ENCODE peak calls at places on chromosome 11, in five cellular contexts. One of them, this sample, is unnamed.
A peak's percentile ranks its signal among the peaks of the same experiment; 100 is the strongest.

GRCh38 chr11:114243461-114244372 is 52.5 kb upstream of the NNMT start:
- DNase-seq in A549: no peak
- DNase-seq in tibial nerve: no peak
- DNase-seq in heart left ventricle: no peak
- DNase-seq in stomach: no peak
- DNase-seq in this sample: no peak

GRCh38 chr11:71298016-71298550 is 45.7 kb upstream of the SHANK2 start:
- DNase-seq in A549: no peak
- DNase-seq in tibial nerve: no peak
- DNase-seq in heart left ventricle: no peak
- DNase-seq in stomach: peak; percentile 8
- DNase-seq in this sample: no peak

GRCh38 chr11:11416917-11417316 is 63.9 kb upstream of the CSNK2A3 start:
- DNase-seq in A549: peak; percentile 33
- DNase-seq in tibial nerve: no peak
- DNase-seq in heart left ventricle: no peak
- DNase-seq in stomach: no peak
- DNase-seq in this sample: peak; percentile 92

GRCh38 chr11:43577566-43578264 is 102.8 kb upstream of the HSD17B12 start:
- DNase-seq in A549: no peak
- DNase-seq in tibial nerve: no peak
- DNase-seq in heart left ventricle: no peak
- DNase-seq in stomach: no peak
- DNase-seq in this sample: no peak

GRCh38 chr11:64224891-64225607 is 937 bp downstream of the TRPT1 start:
- DNase-seq in A549: no peak
- DNase-seq in tibial nerve: no peak
- DNase-seq in heart left ventricle: no peak
- DNase-seq in stomach: no peak
- DNase-seq in this sample: peak; percentile 49

GRCh38 chr11:46210133-46210636 is 67.3 kb upstream of the CREB3L1 start:
- DNase-seq in A549: peak; percentile 25
- DNase-seq in tibial nerve: no peak
- DNase-seq in heart left ventricle: no peak
- DNase-seq in stomach: no peak
- DNase-seq in this sample: peak; percentile 96

GRCh38 chr11:90204832-90205646 is 17.8 kb downstream of the CHORDC1 start:
- DNase-seq in A549: peak; percentile 32
- DNase-seq in tibial nerve: no peak
- DNase-seq in heart left ventricle: no peak
- DNase-seq in stomach: no peak
- DNase-seq in this sample: peak; percentile 68

GRCh38 chr11:99260696-99261095 is 239.9 kb downstream of the CNTN5 start:
- DNase-seq in A549: no peak
- DNase-seq in tibial nerve: no peak
- DNase-seq in heart left ventricle: no peak
- DNase-seq in stomach: no peak
- DNase-seq in this sample: no peak

GRCh38 chr11:44658451-44658850 is 68.3 kb upstream of the TSPAN18 start:
- DNase-seq in A549: peak; percentile 18
- DNase-seq in tibial nerve: no peak
- DNase-seq in heart left ventricle: no peak
- DNase-seq in stomach: no peak
- DNase-seq in this sample: peak; percentile 29

GRCh38 chr11:18566406-18566805 is 22.1 kb downstream of the UEVLD start:
- DNase-seq in A549: no peak
- DNase-seq in tibial nerve: no peak
- DNase-seq in heart left ventricle: no peak
- DNase-seq in stomach: no peak
- DNase-seq in this sample: no peak

GRCh38 chr11:104337273-104337672 is 173.3 kb upstream of the PDGFD start:
- DNase-seq in A549: no peak
- DNase-seq in tibial nerve: no peak
- DNase-seq in heart left ventricle: no peak
- DNase-seq in stomach: no peak
- DNase-seq in this sample: no peak

GRCh38 chr11:111707691-111708067 is 58.5 kb downstream of the PPP2R1B start:
- DNase-seq in A549: no peak
- DNase-seq in tibial nerve: no peak
- DNase-seq in heart left ventricle: no peak
- DNase-seq in stomach: no peak
- DNase-seq in this sample: no peak

GRCh38 chr11:6197466-6198200 is 1.4 kb upstream of the OR52W1 start:
- DNase-seq in A549: no peak
- DNase-seq in tibial nerve: no peak
- DNase-seq in heart left ventricle: no peak
- DNase-seq in stomach: no peak
- DNase-seq in this sample: no peak

GRCh38 chr11:117269856-117270255 is 21.3 kb upstream of the BACE1-AS start:
- DNase-seq in A549: no peak
- DNase-seq in tibial nerve: no peak
- DNase-seq in heart left ventricle: no peak
- DNase-seq in stomach: no peak
- DNase-seq in this sample: no peak

GRCh38 chr11:8309311-8309710 is 45.6 kb upstream of the LMO1 start:
- DNase-seq in A549: no peak
- DNase-seq in tibial nerve: no peak
- DNase-seq in heart left ventricle: no peak
- DNase-seq in stomach: no peak
- DNase-seq in this sample: no peak

GRCh38 chr11:128904303-128904871 is 13.2 kb downstream of the KCNJ5 start:
- DNase-seq in A549: no peak
- DNase-seq in tibial nerve: no peak
- DNase-seq in heart left ventricle: no peak
- DNase-seq in stomach: no peak
- DNase-seq in this sample: peak; percentile 28

GRCh38 chr11:122711831-122712378 is 56.4 kb downstream of the UBASH3B start:
- DNase-seq in A549: no peak
- DNase-seq in tibial nerve: no peak
- DNase-seq in heart left ventricle: no peak
- DNase-seq in stomach: no peak
- DNase-seq in this sample: peak; percentile 56

GRCh38 chr11:62402994-62403393 is 15.8 kb upstream of the SCGB1A1 start:
- DNase-seq in A549: no peak
- DNase-seq in tibial nerve: no peak
- DNase-seq in heart left ventricle: no peak
- DNase-seq in stomach: no peak
- DNase-seq in this sample: no peak

GRCh38 chr11:848380-848931 is 5.8 kb downstream of the TSPAN4 start:
- DNase-seq in A549: peak; percentile 72
- DNase-seq in tibial nerve: no peak
- DNase-seq in heart left ventricle: no peak
- DNase-seq in stomach: peak; percentile 60
- DNase-seq in this sample: peak; percentile 53

GRCh38 chr11:94602430-94603372 is 35.5 kb downstream of the PIWIL4 start:
- DNase-seq in A549: peak; percentile 28
- DNase-seq in tibial nerve: no peak
- DNase-seq in heart left ventricle: peak; percentile 60
- DNase-seq in stomach: peak; percentile 67
- DNase-seq in this sample: peak; percentile 87

GRCh38 chr11:108241370-108242037 is 18.6 kb downstream of the ATM start:
- DNase-seq in A549: no peak
- DNase-seq in tibial nerve: no peak
- DNase-seq in heart left ventricle: no peak
- DNase-seq in stomach: no peak
- DNase-seq in this sample: no peak

GRCh38 chr11:60950933-60951610 is 904 bp downstream of the SLC15A3 start:
- DNase-seq in A549: no peak
- DNase-seq in tibial nerve: no peak
- DNase-seq in heart left ventricle: no peak
- DNase-seq in stomach: peak; percentile 56
- DNase-seq in this sample: no peak

GRCh38 chr11:92527467-92527866 is 302.8 kb downstream of the FAT3 start:
- DNase-seq in A549: no peak
- DNase-seq in tibial nerve: no peak
- DNase-seq in heart left ventricle: no peak
- DNase-seq in stomach: no peak
- DNase-seq in this sample: no peak

GRCh38 chr11:116547571-116547970 is 225.2 kb downstream of the BUD13 start:
- DNase-seq in A549: no peak
- DNase-seq in tibial nerve: no peak
- DNase-seq in heart left ventricle: no peak
- DNase-seq in stomach: no peak
- DNase-seq in this sample: no peak

GRCh38 chr11:65576867-65577755 is 1.3 kb downstream of the EHBP1L1 start:
- DNase-seq in A549: peak; percentile 94
- DNase-seq in tibial nerve: no peak
- DNase-seq in heart left ventricle: peak; percentile 83
- DNase-seq in stomach: peak; percentile 78
- DNase-seq in this sample: peak; percentile 89
- TF ChIP-seq POLR2A in A549: no peak
- TF ChIP-seq POLR2A in tibial nerve: no peak
- TF ChIP-seq POLR2A in heart left ventricle: peak; percentile 46
- TF ChIP-seq POLR2A in stomach: peak; percentile 18
- TF ChIP-seq POLR2A in this sample: no peak

GRCh38 chr11:124719534-124719933 is 20.2 kb upstream of the NRGN start:
- DNase-seq in A549: no peak
- DNase-seq in tibial nerve: no peak
- DNase-seq in heart left ventricle: no peak
- DNase-seq in stomach: no peak
- DNase-seq in this sample: no peak

GRCh38 chr11:124716596-124716995 is 23.1 kb upstream of the NRGN start:
- DNase-seq in A549: no peak
- DNase-seq in tibial nerve: no peak
- DNase-seq in heart left ventricle: no peak
- DNase-seq in stomach: no peak
- DNase-seq in this sample: no peak

GRCh38 chr11:124718801-124719200 is 20.9 kb upstream of the NRGN start:
- DNase-seq in A549: no peak
- DNase-seq in tibial nerve: no peak
- DNase-seq in heart left ventricle: no peak
- DNase-seq in stomach: no peak
- DNase-seq in this sample: no peak

GRCh38 chr11:124717786-124718634 is 21.7 kb upstream of the NRGN start:
- DNase-seq in A549: no peak
- DNase-seq in tibial nerve: no peak
- DNase-seq in heart left ventricle: peak; percentile 81
- DNase-seq in stomach: no peak
- DNase-seq in this sample: peak; percentile 72

GRCh38 chr11:124717421-124717785 is 22.3 kb upstream of the NRGN start:
- DNase-seq in A549: no peak
- DNase-seq in tibial nerve: no peak
- DNase-seq in heart left ventricle: no peak
- DNase-seq in stomach: no peak
- DNase-seq in this sample: no peak
- H3K4me3 ChIP-seq in A549: no peak overlapping the region
- H3K4me3 ChIP-seq in tibial nerve: no peak overlapping the region
- H3K4me3 ChIP-seq in heart left ventricle: peak overlapping the region; percentile 53
- H3K4me3 ChIP-seq in stomach: peak overlapping the region; percentile 57
- H3K4me3 ChIP-seq in this sample: no peak overlapping the region

GRCh38 chr11:76763573-76764348 is 19.4 kb upstream of the TSKU start:
- DNase-seq in A549: no peak
- DNase-seq in tibial nerve: no peak
- DNase-seq in heart left ventricle: no peak
- DNase-seq in stomach: no peak
- DNase-seq in this sample: peak; percentile 53
- TF ChIP-seq POLR2A in A549: peak; percentile 12
- TF ChIP-seq POLR2A in tibial nerve: no peak
- TF ChIP-seq POLR2A in heart left ventricle: no peak
- TF ChIP-seq POLR2A in stomach: no peak
- TF ChIP-seq POLR2A in this sample: no peak

GRCh38 chr11:47271961-47272661 is 2.2 kb downstream of the MADD start:
- DNase-seq in A549: no peak
- DNase-seq in tibial nerve: no peak
- DNase-seq in heart left ventricle: no peak
- DNase-seq in stomach: peak; percentile 62
- DNase-seq in this sample: peak; percentile 17
- H3K4me3 ChIP-seq in A549: no peak overlapping the region
- H3K4me3 ChIP-seq in tibial nerve: no peak overlapping the region
- H3K4me3 ChIP-seq in heart left ventricle: no peak overlapping the region
- H3K4me3 ChIP-seq in stomach: peak overlapping the region; percentile 79
- H3K4me3 ChIP-seq in this sample: peak overlapping the region; percentile 94

DNA sequence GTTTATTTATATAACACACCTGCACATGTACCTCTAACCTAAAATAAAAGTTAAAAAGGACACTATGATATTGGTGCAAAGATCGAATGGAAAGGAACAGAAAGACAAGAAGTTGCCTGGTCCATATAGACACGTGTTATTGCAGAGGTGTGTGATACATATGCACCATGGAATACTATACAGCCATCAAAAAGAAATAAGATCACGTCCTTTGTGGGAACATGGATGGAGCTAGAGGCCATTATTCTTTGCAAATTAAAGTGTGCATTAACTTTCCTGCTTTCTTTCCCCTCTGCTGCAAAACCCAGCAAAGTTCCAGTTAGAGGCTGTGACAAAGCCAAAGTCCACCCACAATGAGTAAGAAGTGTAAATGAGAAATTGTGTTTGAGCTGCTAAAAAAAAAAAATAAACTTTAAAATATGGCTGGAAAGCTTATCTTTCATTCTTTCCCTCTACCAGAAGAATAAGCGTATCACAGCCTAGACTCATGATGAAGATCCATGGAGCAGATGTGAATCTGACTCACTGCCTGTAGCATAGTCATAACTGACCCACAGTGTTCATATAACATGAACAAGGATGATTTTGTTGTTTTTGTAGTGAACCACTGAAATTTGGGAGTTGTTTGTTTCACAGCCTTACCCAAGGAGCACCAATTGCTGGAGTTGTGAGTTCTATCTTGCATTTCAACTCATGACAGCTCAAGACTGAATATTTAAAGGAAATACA is 9.6 kb downstream of the OR52K1 start:
- DNase-seq in A549: no peak
- DNase-seq in tibial nerve: no peak
- DNase-seq in heart left ventricle: no peak
- DNase-seq in stomach: no peak
- DNase-seq in this sample: no peak
- TF ChIP-seq POLR2A in A549: no peak
- TF ChIP-seq POLR2A in tibial nerve: no peak
- TF ChIP-seq POLR2A in heart left ventricle: no peak
- TF ChIP-seq POLR2A in stomach: no peak
- TF ChIP-seq POLR2A in this sample: no peak

DNA sequence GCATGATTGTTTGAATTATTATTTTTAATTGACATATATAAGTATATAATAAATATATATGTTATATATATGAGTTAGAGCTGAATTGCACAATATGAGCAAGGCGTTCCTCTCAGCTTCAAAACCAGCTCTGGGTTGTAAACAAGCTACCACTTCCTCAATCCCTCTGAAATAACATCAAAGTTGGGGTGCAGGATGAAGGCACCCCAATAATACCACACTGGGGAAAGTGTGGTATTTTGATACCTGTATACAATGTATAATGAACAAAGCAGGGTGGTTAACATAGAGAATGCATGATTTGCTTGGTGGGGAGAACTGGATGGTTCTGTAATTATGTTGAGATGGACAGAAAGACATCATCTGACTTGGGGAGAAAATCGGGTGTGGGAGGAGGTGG is 1.7 kb upstream of the SORL1 start:
- DNase-seq in A549: no peak
- DNase-seq in tibial nerve: no peak
- DNase-seq in heart left ventricle: no peak
- DNase-seq in stomach: no peak
- DNase-seq in this sample: peak; percentile 45
- H3K4me3 ChIP-seq in A549: no peak overlapping the region
- H3K4me3 ChIP-seq in tibial nerve: no peak overlapping the region
- H3K4me3 ChIP-seq in heart left ventricle: peak overlapping the region; percentile 84
- H3K4me3 ChIP-seq in stomach: no peak overlapping the region
- H3K4me3 ChIP-seq in this sample: no peak overlapping the region

GRCh38 chr11:35662649-35663407 is at the start of gene TRIM44:
- DNase-seq in A549: peak; percentile 66
- DNase-seq in tibial nerve: peak; percentile 53
- DNase-seq in heart left ventricle: peak; percentile 92
- DNase-seq in stomach: peak; percentile 86
- DNase-seq in this sample: peak; percentile 85
- TF ChIP-seq POLR2A in A549: peak; percentile 50
- TF ChIP-seq POLR2A in tibial nerve: no peak
- TF ChIP-seq POLR2A in heart left ventricle: peak; percentile 70
- TF ChIP-seq POLR2A in stomach: no peak
- TF ChIP-seq POLR2A in this sample: peak; percentile 18

This sample was measured in NB4.